ENCODE peak calls at places on chromosomes 12 and 14, in eight cellular contexts. L is GM13977, B is MCF 10A, R is right lobe of liver, F is left ventricle myocardium inferior, C is astrocyte of the spinal cord, P is omental fat pad, V is GM20000. K is an unnamed sample.

GRCh38 chr12:3313066-3313465 is 177.9 kb upstream of the PRMT8 start:
- DNase-seq in R (no peak), L (no peak), V (no peak), P (no peak), F (no peak), B (peak; percentile 47), C (peak; percentile 60), K (no peak)

GRCh38 chr12:121295746-121296617 is 527 bp downstream of the CAMKK2 start:
- DNase-seq in B (peak; percentile 30), F (peak; percentile 41), C (peak; percentile 3), L (peak; percentile 41), V (peak; percentile 49), R (peak; percentile 88), P (no peak), K (peak; percentile 22)

GRCh38 chr12:42161529-42161928 is 16.9 kb upstream of the GXYLT1 start:
- DNase-seq in P (no peak), L (no peak), R (no peak), B (no peak), F (no peak), V (no peak), C (no peak), K (no peak)

GRCh38 chr14:50363734-50364113 is 33.0 kb downstream of the CDKL1 start:
- DNase-seq in B (no peak), C (no peak), P (no peak), F (no peak), L (peak; percentile 64), R (peak; percentile 37), V (peak; percentile 72), K (peak; percentile 27)

GRCh38 chr14:70707138-70708038 is 65.7 kb downstream of the TTC9 start:
- DNase-seq in F (no peak), P (no peak), L (peak; percentile 58), R (no peak), V (peak; percentile 61), C (peak; percentile 85), B (peak; percentile 69), K (no peak)

GRCh38 chr12:206746-207440 is 7.1 kb downstream of the SLC6A12 start:
- DNase-seq in B (no peak), C (no peak), V (no peak), P (no peak), L (no peak), R (no peak), F (no peak), K (no peak)

GRCh38 chr14:106024983-106025604 is 498.7 kb downstream of the TMEM121 start:
- DNase-seq in F (no peak), P (no peak), V (no peak), B (no peak), C (no peak), R (no peak), L (no peak), K (no peak)

GRCh38 chr14:50775357-50775756 is 55.6 kb downstream of the NIN start:
- DNase-seq in L (no peak), P (no peak), B (peak; percentile 66), R (no peak), V (no peak), F (no peak), C (peak; percentile 92), K (no peak)

GRCh38 chr12:121397521-121397920 is 2.4 kb upstream of the RNF34 start:
- DNase-seq in R (peak; percentile 21), B (no peak), P (no peak), V (no peak), C (no peak), F (no peak), L (no peak), K (no peak)

GRCh38 chr12:110249716-110250225 is 31.3 kb upstream of the ATP2A2 start:
- DNase-seq in R (peak; percentile 90), P (no peak), C (peak; percentile 27), F (peak; percentile 51), B (no peak), V (no peak), L (no peak), K (no peak)

GRCh38 chr12:63905523-63905922 is 61.0 kb downstream of the SRGAP1 start:
- DNase-seq in P (no peak), L (no peak), R (no peak), C (no peak), F (no peak), B (peak; percentile 89), V (no peak), K (no peak)

GRCh38 chr12:104510873-104511243 is 54.1 kb downstream of the CHST11 start:
- DNase-seq in R (no peak), L (no peak), F (no peak), B (no peak), V (no peak), P (no peak), C (no peak), K (no peak)

GRCh38 chr14:52267501-52268190 is at the start of gene PTGDR:
- DNase-seq in P (no peak), L (no peak), F (peak; percentile 48), B (no peak), C (peak; percentile 33), R (no peak), V (no peak), K (no peak)

GRCh38 chr12:67241482-67241881 is 27.7 kb upstream of the CAND1 start:
- DNase-seq in B (peak; percentile 22), C (no peak), F (no peak), V (no peak), R (no peak), L (no peak), P (no peak), K (no peak)

GRCh38 chr14:102256691-102257090 is 48.3 kb downstream of the MOK start:
- DNase-seq in B (no peak), V (no peak), R (no peak), F (no peak), L (no peak), C (no peak), P (no peak), K (no peak)

GRCh38 chr14:54671537-54671936 is 104.6 kb downstream of the SAMD4A start:
- DNase-seq in V (no peak), C (no peak), P (no peak), R (no peak), B (no peak), L (no peak), F (peak; percentile 20), K (no peak)

GRCh38 chr14:23020143-23021128 is 10.5 kb upstream of the C14orf93 start:
- DNase-seq in F (no peak), L (no peak), C (no peak), P (no peak), B (no peak), V (no peak), R (no peak), K (no peak)

GRCh38 chr12:112995008-112995407 is 16.7 kb downstream of the OAS2 start:
- DNase-seq in P (no peak), B (no peak), R (no peak), C (no peak), L (no peak), F (no peak), V (no peak), K (no peak)

GRCh38 chr12:30537228-30537627 is 158.4 kb downstream of the IPO8 start:
- DNase-seq in R (no peak), P (no peak), C (no peak), B (no peak), L (no peak), F (no peak), V (no peak), K (no peak)

GRCh38 chr12:4857472-4858291 is 52.0 kb upstream of the KCNA1 start:
- DNase-seq in V (peak; percentile 77), R (peak; percentile 71), C (peak; percentile 67), F (peak; percentile 62), B (peak; percentile 64), P (peak; percentile 64), L (peak; percentile 80), K (peak; percentile 64)

GRCh38 chr12:118103231-118103600 is 595 bp downstream of the VSIG10 start:
- DNase-seq in V (peak; percentile 35), P (no peak), B (peak; percentile 24), C (peak; percentile 30), L (no peak), R (no peak), F (no peak), K (peak; percentile 18)

GRCh38 chr12:107135177-107135576 is 41.8 kb upstream of the CRY1 start:
- DNase-seq in B (no peak), C (no peak), R (no peak), L (no peak), F (no peak), P (no peak), V (no peak), K (no peak)

GRCh38 chr12:50127546-50127945 is 15.5 kb downstream of the COX14 start:
- DNase-seq in C (no peak), F (no peak), R (no peak), B (no peak), L (no peak), P (no peak), V (no peak), K (no peak)

GRCh38 chr12:100199347-100200136 is 1.1 kb upstream of the ACTR6 start:
- DNase-seq in B (peak; percentile 69), F (peak; percentile 66), R (peak; percentile 94), P (peak; percentile 31), V (peak; percentile 88), C (peak; percentile 17), L (peak; percentile 86), K (peak; percentile 75)

GRCh38 chr14:34098045-34098984 is 147.4 kb upstream of the EGLN3 start:
- DNase-seq in F (no peak), R (no peak), V (peak; percentile 48), P (no peak), L (no peak), C (peak; percentile 64), B (peak; percentile 50), K (no peak)

GRCh38 chr14:63633801-63634200 is 7.9 kb downstream of the WDR89 start:
- DNase-seq in R (no peak), F (no peak), V (no peak), L (no peak), C (no peak), P (no peak), B (no peak), K (no peak)
- TF ChIP-seq CTCF in R (no peak), F (no peak), V (no peak), L (peak; percentile 13), C (peak; percentile 12), P (no peak), B (no peak), K (no peak)

GRCh38 chr12:26630546-26631027 is 202.4 kb downstream of the ITPR2 start:
- DNase-seq in V (no peak), F (no peak), B (no peak), C (peak; percentile 92), P (no peak), R (peak; percentile 71), L (no peak), K (no peak)
- TF ChIP-seq CTCF in V (no peak), F (no peak), B (no peak), C (no peak), P (no peak), R (no peak), L (no peak), K (no peak)

GRCh38 chr14:66920196-66920595 is 269.0 kb upstream of the GARIN2 start:
- DNase-seq in F (no peak), P (no peak), C (no peak), R (no peak), B (peak; percentile 30), L (no peak), V (no peak), K (no peak)

GRCh38 chr14:66918527-66918926 is 270.7 kb upstream of the GARIN2 start:
- DNase-seq in R (no peak), B (no peak), P (no peak), V (no peak), L (no peak), F (no peak), C (no peak), K (no peak)

GRCh38 chr14:66923251-66923650 is 266.0 kb upstream of the GARIN2 start:
- DNase-seq in V (no peak), L (no peak), F (no peak), R (no peak), P (no peak), B (no peak), C (no peak), K (no peak)
- TF ChIP-seq CTCF in V (no peak), L (no peak), F (no peak), R (no peak), P (no peak), B (no peak), C (no peak), K (no peak)

GRCh38 chr12:51922762-51923505 is 15.6 kb downstream of the ACVRL1 start:
- DNase-seq in L (no peak), R (peak; percentile 85), F (no peak), P (no peak), V (no peak), B (peak; percentile 27), C (peak; percentile 47), K (no peak)
- TF ChIP-seq CTCF in L (no peak), R (peak; percentile 8), F (no peak), P (no peak), V (no peak), B (no peak), C (no peak), K (no peak)

K was measured in activated B cell treated with CpG ODN at 0.5 μM for 24 hours.